ENCODE peak calls at places on chromosomes 6 and 20, in seven cellular contexts. Z is PC-9, I is IMR-90, C is spleen, X is mucosa of descending colon, R is PC-3, G is suprapubic skin. N is an unnamed sample. For H3K4me1, the result is how much of the 10 kb centered on the place peaks cover.

GRCh38 chr6:144216668-144217218 is 66.4 kb downstream of the STX11 start:
- DNase-seq in Z (no peak), C (peak), X (no peak), G (no peak), R (no peak), I (no peak), N (no peak)

GRCh38 chr20:1819311-1820136 is 75.7 kb upstream of the SIRPA start:
- DNase-seq in C (no peak), R (no peak), I (no peak), G (peak), Z (no peak), X (no peak), N (no peak)

GRCh38 chr6:136072691-136073090 is 177.4 kb downstream of the MTFR2 start:
- DNase-seq in I (no peak), G (no peak), R (no peak), C (no peak), Z (no peak), X (no peak), N (no peak)

GRCh38 chr6:234706-235372 is 57.4 kb upstream of the DUSP22 start:
- DNase-seq in C (no peak), R (no peak), I (no peak), X (no peak), G (no peak), Z (no peak), N (no peak)

GRCh38 chr6:38638941-38639497 is 710 bp downstream of the BTBD9 start:
- DNase-seq in X (peak), I (peak), Z (peak), G (peak), C (no peak), R (peak), N (no peak)

GRCh38 chr6:129368076-129368475 is 341.9 kb downstream of the ARHGAP18 start:
- DNase-seq in X (no peak), G (no peak), C (no peak), R (no peak), Z (no peak), I (no peak), N (no peak)

GRCh38 chr20:58746551-58747399 is 54.2 kb downstream of the NPEPL1 start:
- DNase-seq in Z (no peak), R (no peak), C (peak), I (no peak), G (no peak), X (no peak), N (no peak)

GRCh38 chr6:144530118-144530517 is 245.0 kb downstream of the UTRN start:
- DNase-seq in Z (no peak), C (no peak), X (no peak), G (no peak), I (no peak), R (no peak), N (no peak)

GRCh38 chr6:160442151-160442550 is 94.0 kb downstream of the SLC22A3 start:
- DNase-seq in I (no peak), C (no peak), G (no peak), R (no peak), Z (no peak), X (no peak), N (no peak)

GRCh38 chr6:71203211-71203610 is 85.4 kb upstream of the OGFRL1 start:
- DNase-seq in R (no peak), C (no peak), X (no peak), Z (no peak), I (no peak), G (no peak), N (no peak)

GRCh38 chr20:57611605-57612311 is 8.5 kb downstream of the ZBP1 start:
- DNase-seq in C (peak), R (no peak), I (no peak), X (no peak), Z (no peak), G (peak), N (no peak)

DNA sequence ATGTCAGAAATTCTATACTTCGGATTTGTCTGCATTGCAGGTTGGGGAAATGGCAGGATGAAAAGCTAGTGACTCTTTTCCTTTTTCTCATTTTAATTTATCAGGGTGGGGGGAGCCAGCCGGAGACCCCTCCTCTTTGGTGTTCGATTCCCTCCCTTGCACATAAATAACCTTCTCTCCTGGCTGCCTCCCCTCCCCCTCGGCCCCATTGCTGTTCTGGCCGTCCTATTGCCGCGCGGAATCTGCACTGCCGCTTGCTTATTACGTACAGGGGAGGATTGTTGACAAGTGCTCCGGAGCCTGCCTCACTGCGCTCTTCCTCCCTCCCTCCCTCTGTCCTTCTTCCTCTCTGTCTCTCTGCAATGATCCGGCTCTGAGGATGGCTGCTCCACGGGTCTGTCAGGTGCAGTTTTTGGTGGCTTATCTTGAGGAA is 154.7 kb downstream of the JARID2 start:
- DNase-seq in X (peak), I (peak), C (peak), G (no peak), Z (no peak), R (peak), N (peak)
- TF ChIP-seq CTCF in X (no peak), I (no peak), C (no peak), G (no peak), Z (no peak), R (no peak), N (no peak)

GRCh38 chr20:51496964-51497363 is 45.6 kb downstream of the NFATC2 start:
- DNase-seq in R (no peak), G (peak), C (no peak), X (no peak), Z (no peak), I (no peak), N (no peak)

GRCh38 chr20:51495921-51496545 is 46.5 kb downstream of the NFATC2 start:
- DNase-seq in C (no peak), X (no peak), G (peak), I (no peak), R (no peak), Z (no peak), N (no peak)

GRCh38 chr20:51498765-51499540 is 43.6 kb downstream of the NFATC2 start:
- DNase-seq in Z (no peak), R (no peak), G (no peak), I (no peak), X (no peak), C (peak), N (no peak)

GRCh38 chr20:51500311-51500710 is 42.2 kb downstream of the NFATC2 start:
- DNase-seq in C (peak), I (no peak), Z (no peak), G (no peak), X (no peak), R (peak), N (no peak)

GRCh38 chr20:51497542-51498467 is 44.7 kb downstream of the NFATC2 start:
- DNase-seq in R (no peak), X (no peak), Z (no peak), C (peak), I (peak), G (no peak), N (no peak)
- H3K4me3 ChIP-seq in R (no peak), X (no peak), Z (no peak), C (peak), I (no peak), G (no peak), N (no peak)

DNA sequence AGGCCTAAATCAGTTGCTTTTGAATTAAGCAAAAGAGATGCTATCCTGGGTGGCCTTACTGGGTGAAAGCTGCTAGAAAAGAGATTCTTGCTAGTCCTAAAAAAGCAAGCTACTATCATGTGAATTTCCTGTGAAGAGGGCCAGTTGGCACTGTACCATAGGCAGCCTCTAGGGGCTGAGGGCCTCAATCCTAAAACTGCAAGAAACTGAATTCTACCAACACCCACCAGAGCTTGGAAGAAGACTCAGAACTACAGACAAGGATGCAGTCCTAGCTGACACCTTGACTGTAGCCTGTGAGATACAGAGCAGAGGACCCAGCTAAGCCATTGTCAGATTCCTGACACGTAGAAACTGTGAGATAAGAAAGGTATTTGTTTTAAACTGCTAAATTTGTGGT is 24.5 kb downstream of the CLIC5 start:
- DNase-seq in R (no peak), I (no peak), Z (no peak), X (no peak), G (no peak), C (no peak), N (no peak)
- H3K4me1 ChIP-seq in R (under half), I (under half), Z (under half), X (under half), G (under half), C (under half), N (under half)

GRCh38 chr6:55943329-55943728 is 67.9 kb upstream of the BMP5 start:
- DNase-seq in R (no peak), Z (no peak), I (peak), X (no peak), C (no peak), G (no peak), N (no peak)

GRCh38 chr6:55937227-55937626 is 61.8 kb upstream of the BMP5 start:
- DNase-seq in R (no peak), X (no peak), Z (no peak), C (no peak), I (no peak), G (no peak), N (no peak)

DNA sequence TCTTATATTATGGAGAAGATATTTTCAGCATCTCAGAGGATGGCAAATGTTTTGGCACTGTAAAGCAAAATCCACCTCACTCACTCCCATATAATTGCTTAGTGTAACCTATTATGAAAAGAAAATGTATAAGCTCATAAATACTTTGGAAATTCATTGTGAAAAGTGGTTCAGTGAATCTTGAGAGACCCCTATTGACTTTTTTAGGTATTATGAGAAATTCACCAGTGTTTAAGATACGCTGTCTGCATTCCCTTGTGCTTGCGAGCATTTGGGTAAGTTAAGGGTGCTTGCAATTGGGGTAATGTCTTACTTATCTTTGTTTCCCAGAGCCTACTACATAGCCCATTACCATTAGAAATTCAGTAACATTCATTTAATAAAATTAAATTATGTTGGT is 66.3 kb upstream of the BMP5 start:
- DNase-seq in I (peak), G (no peak), X (no peak), C (no peak), R (peak), Z (no peak), N (no peak)
- TF ChIP-seq CTCF in I (peak), G (no peak), X (no peak), C (no peak), R (peak), Z (no peak), N (no peak)

GRCh38 chr6:133855994-133856393 is 32.9 kb upstream of the TCF21 start:
- DNase-seq in Z (no peak), X (no peak), I (no peak), C (no peak), R (no peak), G (no peak), N (no peak)

GRCh38 chr6:133854167-133854632 is 34.7 kb upstream of the TCF21 start:
- DNase-seq in R (no peak), G (no peak), I (no peak), C (no peak), X (no peak), Z (no peak), N (no peak)

GRCh38 chr6:133856911-133857310 is 32.0 kb upstream of the TCF21 start:
- DNase-seq in Z (no peak), I (no peak), C (no peak), R (no peak), G (no peak), X (no peak), N (no peak)

GRCh38 chr6:133855599-133855972 is 33.3 kb upstream of the TCF21 start:
- DNase-seq in I (no peak), C (no peak), G (no peak), R (no peak), Z (no peak), X (no peak), N (no peak)

GRCh38 chr6:133854633-133855598 is 34.0 kb upstream of the TCF21 start:
- DNase-seq in I (no peak), Z (peak), R (no peak), G (no peak), X (no peak), C (peak), N (no peak)
- H3K4me3 ChIP-seq in I (peak), Z (no peak), R (no peak), G (no peak), X (no peak), C (peak), N (peak)

DNA sequence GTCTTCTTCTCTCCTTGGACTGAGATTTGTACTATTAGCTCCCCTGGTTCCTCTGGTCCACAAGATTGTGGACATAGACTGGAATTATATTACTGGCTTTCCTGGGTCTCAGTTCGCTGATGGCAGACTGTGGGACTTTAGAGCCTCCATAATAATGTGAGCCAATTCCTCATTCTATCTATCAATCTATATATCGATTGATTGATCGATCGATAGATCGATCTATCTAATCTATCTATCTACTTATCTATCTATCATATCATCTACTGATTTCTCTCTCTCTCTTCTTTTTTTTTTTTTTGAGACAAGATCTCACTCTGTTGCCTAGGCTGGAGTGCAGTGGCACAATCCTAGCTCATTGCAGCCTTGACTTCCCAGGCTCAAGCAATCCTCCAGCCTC is 51.5 kb upstream of the DDR1 start:
- DNase-seq in R (no peak), Z (no peak), C (no peak), I (no peak), X (no peak), G (no peak), N (no peak)
- H3K4me1 ChIP-seq in R (under half), Z (under half), C (half or more), I (under half), X (under half), G (under half), N (under half)

GRCh38 chr20:56202493-56203077 is 45.9 kb upstream of the MC3R start:
- DNase-seq in Z (peak), X (no peak), R (peak), C (no peak), I (no peak), G (no peak), N (no peak)
- TF ChIP-seq CTCF in Z (peak), X (peak), R (peak), C (no peak), I (peak), G (peak), N (peak)

GRCh38 chr6:3353939-3354338 is 95.2 kb downstream of the PSMG4 start:
- DNase-seq in Z (no peak), X (no peak), R (no peak), I (no peak), G (no peak), C (no peak), N (peak)

GRCh38 chr6:3355011-3355357 is 96.2 kb downstream of the PSMG4 start:
- DNase-seq in Z (no peak), G (no peak), I (no peak), C (no peak), X (no peak), R (no peak), N (no peak)

GRCh38 chr6:3356824-3357420 is 98.2 kb downstream of the PSMG4 start:
- DNase-seq in G (no peak), C (no peak), R (peak), X (no peak), Z (no peak), I (no peak), N (no peak)

GRCh38 chr6:3356056-3356823 is 97.5 kb downstream of the PSMG4 start:
- DNase-seq in X (peak), R (peak), C (peak), I (peak), G (peak), Z (peak), N (peak)

DNA sequence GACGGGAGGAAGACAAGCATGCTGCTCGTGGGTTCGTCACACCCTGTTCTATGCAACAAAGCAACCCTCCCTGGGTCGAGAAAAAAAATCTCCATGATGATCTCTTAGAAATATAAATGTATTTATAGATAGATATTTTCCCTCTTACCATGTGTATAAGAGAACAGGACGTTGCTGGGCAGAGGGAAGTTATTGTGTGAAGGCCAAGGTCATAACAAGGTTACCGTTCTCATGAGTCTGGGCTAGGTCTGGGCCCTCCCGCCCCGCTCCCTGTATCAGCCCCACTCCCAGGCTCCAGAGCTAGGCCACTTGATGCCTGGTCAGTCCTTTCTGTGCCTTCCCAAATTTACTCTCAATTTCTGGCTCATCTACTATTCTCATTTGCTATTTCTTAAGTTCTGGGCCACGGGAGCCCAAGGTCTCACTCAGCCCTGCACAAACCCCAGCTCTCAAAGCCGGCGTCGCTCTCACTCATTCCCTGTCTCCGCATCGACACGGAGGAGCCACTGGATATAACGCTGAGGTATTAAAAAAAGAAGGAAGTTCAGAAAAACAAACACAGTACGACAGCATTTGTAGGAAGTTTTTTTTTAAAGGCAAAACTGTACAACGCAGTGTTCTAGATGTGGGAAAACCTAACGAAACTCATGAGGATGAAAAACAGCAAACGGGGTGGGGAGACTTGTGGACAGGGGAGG is 96.8 kb downstream of the PSMG4 start:
- DNase-seq in G (no peak), R (peak), C (peak), X (peak), Z (peak), I (no peak), N (peak)
- H3K4me3 ChIP-seq in G (peak), R (peak), C (peak), X (no peak), Z (peak), I (peak), N (peak)

N was measured in sigmoid colon.